ENCODE peak calls at places on chromosomes 1 and 21, in five cellular contexts. M is H9, S is mesendoderm, P is H1, F is neuronal stem cell. U is an unnamed sample.

GRCh38 chr1:974293-974640 is 7.6 kb downstream of the PERM1 start:
- DNase-seq in S (no peak), F (no peak), P (no peak), M (no peak), U (no peak)

GRCh38 chr1:219442575-219442974 is 170.3 kb downstream of the ZC3H11B start:
- DNase-seq in S (no peak), P (no peak), M (no peak), F (no peak), U (peak)

GRCh38 chr1:22547186-22547817 is 16.0 kb upstream of the EPHA8 start:
- DNase-seq in F (no peak), P (no peak), M (no peak), S (no peak), U (no peak)

GRCh38 chr1:160836561-160836960 is 26.1 kb downstream of the CD244 start:
- DNase-seq in S (no peak), F (no peak), M (no peak), P (no peak), U (no peak)

GRCh38 chr1:172003766-172004530 is 162.7 kb downstream of the DNM3 start:
- DNase-seq in P (no peak), S (no peak), M (no peak), F (no peak), U (peak)

GRCh38 chr21:31352841-31353240 is 8.8 kb upstream of the TIAM1 start:
- DNase-seq in P (no peak), F (no peak), M (no peak), S (no peak), U (no peak)

GRCh38 chr1:209445576-209445975 is 137.9 kb upstream of the CAMK1G start:
- DNase-seq in P (no peak), S (no peak), M (no peak), F (no peak), U (no peak)

GRCh38 chr1:91883470-91883869 is 2.5 kb downstream of the TGFBR3 start:
- DNase-seq in M (no peak), S (no peak), P (no peak), F (no peak), U (peak)

GRCh38 chr1:200029035-200029623 is 1.6 kb downstream of the NR5A2 start:
- DNase-seq in F (peak), S (peak), M (peak), P (peak), U (peak)

GRCh38 chr1:183622884-183623785 is 12.4 kb downstream of the ARPC5 start:
- DNase-seq in F (peak), M (peak), S (peak), P (peak), U (peak)

GRCh38 chr1:171480035-171480434 is 5.3 kb upstream of the PRRC2C start:
- DNase-seq in S (peak), M (no peak), F (no peak), P (no peak), U (no peak)

GRCh38 chr1:167110586-167110985 is 16.7 kb downstream of the STYXL2 start:
- DNase-seq in M (no peak), S (no peak), P (no peak), F (no peak), U (no peak)

GRCh38 chr1:5850503-5850902 is 141.7 kb downstream of the NPHP4 start:
- DNase-seq in S (no peak), P (no peak), M (no peak), F (no peak), U (peak)

GRCh38 chr1:32666866-32667566 is 16.0 kb downstream of the RBBP4 start:
- DNase-seq in M (no peak), F (no peak), S (peak), P (no peak), U (no peak)

GRCh38 chr1:118388341-118388740 is 203.3 kb upstream of the SPAG17 start:
- DNase-seq in S (peak), M (no peak), F (no peak), P (no peak), U (no peak)

GRCh38 chr21:31675332-31675731 is 15.8 kb downstream of the SOD1 start:
- DNase-seq in F (no peak), S (no peak), P (no peak), M (no peak), U (no peak)

GRCh38 chr1:186806477-186806876 is 22.3 kb upstream of the PLA2G4A start:
- DNase-seq in M (peak), P (no peak), F (no peak), S (peak), U (peak)

GRCh38 chr1:58356402-58356801 is 190.1 kb downstream of the OMA1 start:
- DNase-seq in P (no peak), M (no peak), F (no peak), S (no peak), U (no peak)

GRCh38 chr1:20494609-20495311 is 8.8 kb upstream of the CAMK2N1 start:
- DNase-seq in M (no peak), P (no peak), S (no peak), F (no peak), U (peak)

GRCh38 chr1:58811303-58811702 is 27.5 kb upstream of the JUN start:
- DNase-seq in M (no peak), S (no peak), P (no peak), F (no peak), U (no peak)

DNA sequence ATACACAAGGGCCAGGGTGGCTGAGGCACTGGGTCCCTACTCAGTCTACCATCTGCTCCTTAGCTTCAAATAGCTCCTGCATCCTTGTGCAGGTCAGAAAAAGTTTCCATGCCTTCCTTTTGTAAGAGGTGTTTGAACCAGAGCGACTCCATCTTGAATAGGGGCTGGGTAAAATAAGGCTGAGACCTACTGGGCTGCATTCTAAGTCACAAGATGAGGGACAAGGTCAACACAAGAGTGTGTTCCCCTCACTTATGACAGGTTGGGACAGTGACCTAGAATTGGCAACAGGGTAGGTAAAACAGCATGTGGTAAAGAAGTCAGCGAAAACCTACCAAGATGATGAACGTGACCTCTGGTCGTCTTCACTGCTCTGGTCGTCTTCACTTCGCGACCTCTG is 120.5 kb downstream of the KCNK1 start:
- DNase-seq in M (no peak), S (no peak), P (no peak), F (no peak), U (no peak)
- H3K4ac ChIP-seq in M (no peak), S (no peak), P (no peak), F (no peak), U (no peak)

GRCh38 chr1:212594640-212595039 is 13.9 kb upstream of the ATF3 start:
- DNase-seq in P (no peak), M (no peak), S (no peak), F (no peak), U (no peak)
- H3K4ac ChIP-seq in P (no peak), M (no peak), S (no peak), F (no peak), U (no peak)

DNA sequence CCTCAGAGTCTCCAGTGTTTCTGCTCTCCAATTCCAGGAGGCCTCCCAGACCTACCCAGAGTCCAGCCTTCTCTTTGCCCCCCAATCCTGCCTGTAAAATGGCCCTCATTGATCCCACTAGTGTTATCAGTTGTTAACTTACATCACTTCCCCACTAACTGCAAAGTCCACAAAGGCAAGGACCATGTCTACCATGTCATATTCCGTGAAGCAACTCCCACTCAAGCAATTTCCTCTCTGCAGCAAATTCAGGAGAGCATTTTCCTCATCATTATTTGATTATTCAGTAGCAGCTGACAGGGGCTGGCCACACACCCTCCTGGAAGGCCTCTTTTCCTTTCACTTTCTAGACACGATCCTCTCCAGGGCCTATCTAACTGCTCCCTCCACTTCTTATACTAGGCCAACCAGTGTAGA is 153.5 kb downstream of the RERE start:
- DNase-seq in M (no peak), P (no peak), F (no peak), S (no peak), U (peak)
- H3K4ac ChIP-seq in M (no peak), P (peak), F (no peak), S (no peak), U (peak)

GRCh38 chr1:151436985-151437384 is 22.3 kb downstream of the POGZ start:
- DNase-seq in P (no peak), S (no peak), F (no peak), M (no peak), U (no peak)
- H3K4ac ChIP-seq in P (no peak), S (no peak), F (no peak), M (no peak), U (no peak)

DNA sequence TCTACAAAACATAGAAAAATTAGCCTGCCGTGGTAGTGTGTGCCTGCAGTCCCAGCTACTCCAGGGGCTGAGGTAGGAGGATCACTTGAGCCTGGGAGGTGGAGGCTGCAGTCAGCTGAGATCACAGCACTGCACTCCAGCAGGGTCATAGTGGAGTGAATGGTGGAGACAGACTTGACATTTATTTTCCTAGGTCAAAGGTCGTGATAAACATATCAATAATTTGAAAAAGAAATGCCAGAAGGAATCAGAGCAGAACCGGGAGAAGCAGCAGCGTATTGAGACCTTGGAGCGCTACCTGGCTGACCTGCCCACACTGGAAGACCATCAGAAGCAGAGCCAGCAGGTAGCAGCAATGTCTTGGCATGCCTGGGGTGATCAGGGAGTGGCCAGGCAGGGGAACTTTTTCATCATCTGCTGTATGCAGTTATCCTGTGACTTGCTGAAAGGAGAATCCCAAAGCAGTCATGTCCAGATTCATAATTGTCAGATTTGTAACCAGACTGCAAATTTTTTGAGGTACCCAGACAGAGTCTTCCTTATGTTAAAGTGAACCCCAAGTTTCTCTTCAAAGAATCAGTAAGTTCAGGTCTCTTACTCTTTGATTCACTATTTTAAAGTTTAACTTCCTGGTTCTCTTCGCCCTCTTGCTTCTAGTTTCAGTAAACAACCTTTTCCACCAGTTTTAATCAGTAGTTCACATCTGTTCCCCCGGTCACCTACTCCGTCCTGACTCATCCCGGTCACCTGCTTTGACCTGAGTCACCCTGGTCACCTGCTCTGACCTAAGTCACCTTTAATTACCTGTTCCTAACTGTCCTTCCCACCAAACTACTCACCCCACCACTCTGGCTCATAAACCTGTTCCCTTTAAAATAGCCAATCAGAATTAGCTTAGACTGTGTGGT is 11.3 kb upstream of the SH3BGRL3 start:
- DNase-seq in S (no peak), M (no peak), F (no peak), P (no peak), U (no peak)
- H3K4ac ChIP-seq in S (no peak), M (no peak), F (no peak), P (no peak), U (no peak)

DNA sequence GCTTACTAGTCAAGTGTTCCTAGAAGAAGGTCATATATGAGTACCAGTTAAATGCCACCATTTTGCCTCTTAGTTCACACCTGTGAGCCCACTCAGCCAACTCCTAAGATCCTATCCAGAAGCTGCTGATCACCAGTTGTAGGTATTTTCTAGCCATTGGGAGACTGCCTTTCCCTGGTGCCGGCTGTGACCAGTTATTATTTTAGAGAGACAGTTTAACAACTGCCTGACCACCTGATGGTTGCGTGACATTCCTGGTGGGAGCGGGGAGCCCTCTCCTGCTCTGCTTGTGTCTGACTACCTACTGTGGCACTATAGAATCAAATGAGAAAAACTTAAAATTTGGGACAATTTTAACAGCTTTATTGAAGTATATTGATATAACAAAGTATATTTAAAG is 2.9 kb upstream of the CNN3 start:
- DNase-seq in S (peak), F (no peak), P (no peak), M (no peak), U (no peak)
- H3K4ac ChIP-seq in S (no peak), F (no peak), P (no peak), M (no peak), U (no peak)

GRCh38 chr21:39452965-39453332 is 1.2 kb downstream of the SH3BGR start:
- DNase-seq in S (no peak), F (no peak), P (no peak), M (no peak), U (no peak)

GRCh38 chr21:39456665-39457064 is 4.9 kb downstream of the SH3BGR start:
- DNase-seq in F (no peak), P (no peak), M (no peak), S (no peak), U (no peak)

GRCh38 chr21:39452207-39452964 is 616 bp downstream of the SH3BGR start:
- DNase-seq in S (no peak), M (no peak), F (no peak), P (no peak), U (peak)

GRCh38 chr21:39453571-39454179 is 1.9 kb downstream of the SH3BGR start:
- DNase-seq in F (no peak), M (no peak), S (no peak), P (no peak), U (no peak)

GRCh38 chr21:39454949-39455668 is 3.3 kb downstream of the SH3BGR start:
- DNase-seq in S (no peak), M (no peak), F (no peak), P (no peak), U (no peak)
- H3K4ac ChIP-seq in S (no peak), M (no peak), F (no peak), P (no peak), U (no peak)

U was measured in IMR-90.